ENCODE peak calls at places on chromosome 15, in seven cellular contexts. F, G, V, O, J, Q and E are unnamed samples.

GRCh38 chr15:25504307-25504706 is 65.5 kb upstream of the UBE3A start:
- DNase-seq in J (no peak), O (no peak), F (no peak), G (peak; percentile 64), Q (no peak), V (no peak), E (no peak)

GRCh38 chr15:75640483-75641175 is 605 bp upstream of the IMP3 start:
- DNase-seq in Q (no peak), F (no peak), V (peak; percentile 50), J (peak; percentile 53), O (no peak), G (peak; percentile 45), E (no peak)

GRCh38 chr15:80007532-80007931 is 36.5 kb upstream of the BCL2A1 start:
- DNase-seq in V (no peak), F (no peak), G (no peak), J (no peak), O (no peak), Q (no peak), E (no peak)

GRCh38 chr15:31442203-31443090 is 115.8 kb downstream of the KLF13 start:
- DNase-seq in O (no peak), Q (peak; percentile 53), F (no peak), J (peak; percentile 68), G (peak; percentile 95), V (peak; percentile 90), E (no peak)

GRCh38 chr15:73771380-73772095 is 18.4 kb upstream of the INSYN1 start:
- DNase-seq in V (no peak), G (no peak), J (peak; percentile 34), O (no peak), Q (no peak), F (peak; percentile 68), E (no peak)

GRCh38 chr15:41772720-41773331 is 1.5 kb upstream of the MAPKBP1 start:
- DNase-seq in F (peak; percentile 61), O (no peak), G (peak; percentile 80), V (peak; percentile 85), Q (peak; percentile 56), J (peak; percentile 86), E (no peak)

GRCh38 chr15:94298359-94298758 is 67.0 kb downstream of the MCTP2 start:
- DNase-seq in Q (no peak), V (peak; percentile 65), J (no peak), G (no peak), F (no peak), O (no peak), E (no peak)

GRCh38 chr15:98069256-98069655 is 108.8 kb downstream of the ARRDC4 start:
- DNase-seq in J (peak; percentile 23), Q (no peak), V (no peak), G (no peak), F (no peak), O (no peak), E (no peak)

GRCh38 chr15:74257623-74258022 is 21.5 kb downstream of the CCDC33 start:
- DNase-seq in O (no peak), V (no peak), F (no peak), Q (no peak), G (no peak), J (no peak), E (no peak)

GRCh38 chr15:101003706-101004105 is 84.5 kb downstream of the LRRK1 start:
- DNase-seq in Q (no peak), F (peak; percentile 21), J (no peak), G (no peak), V (no peak), O (no peak), E (no peak)

GRCh38 chr15:80931191-80931590 is 58.4 kb downstream of the MESD start:
- DNase-seq in J (no peak), Q (no peak), G (no peak), V (no peak), O (no peak), F (no peak), E (no peak)

GRCh38 chr15:99436472-99437314 is 129.1 kb upstream of the MEF2A start:
- DNase-seq in G (no peak), F (no peak), O (no peak), V (no peak), Q (no peak), J (no peak), E (no peak)

GRCh38 chr15:100457201-100457600 is 71.5 kb downstream of the CERS3 start:
- DNase-seq in V (peak; percentile 36), Q (no peak), O (peak; percentile 1), F (no peak), J (peak; percentile 60), G (peak; percentile 21), E (no peak)

GRCh38 chr15:23642413-23643044 is 5.1 kb downstream of the MAGEL2 start:
- DNase-seq in O (peak; percentile 52), V (peak; percentile 53), F (peak; percentile 71), J (peak; percentile 81), G (peak; percentile 51), Q (peak; percentile 39), E (peak; percentile 70)

GRCh38 chr15:29612701-29613100 is 209.6 kb downstream of the TJP1 start:
- DNase-seq in J (peak; percentile 79), O (no peak), Q (peak; percentile 16), F (no peak), G (peak; percentile 41), V (peak; percentile 57), E (no peak)

GRCh38 chr15:82992436-82992835 is 6.4 kb downstream of the RAMAC start:
- DNase-seq in Q (no peak), F (no peak), J (no peak), G (no peak), V (no peak), O (no peak), E (no peak)

GRCh38 chr15:39926526-39926925 is 6.5 kb upstream of the GPR176 start:
- DNase-seq in G (no peak), Q (no peak), V (no peak), O (no peak), F (no peak), J (no peak), E (no peak)

GRCh38 chr15:63482874-63483323 is 21.5 kb upstream of the USP3 start:
- DNase-seq in G (no peak), Q (no peak), J (no peak), F (no peak), O (no peak), V (no peak), E (no peak)
- H3K4me1 ChIP-seq in G (peaks cover 21% of the 10 kb centered on the region), Q (no peaks in the 10 kb centered on the region), J (peaks cover 3% of the 10 kb centered on the region), F (peaks cover 5% of the 10 kb centered on the region), O (peaks cover 23% of the 10 kb centered on the region), V (peaks cover 22% of the 10 kb centered on the region), E (peaks cover 3% of the 10 kb centered on the region)

GRCh38 chr15:45187578-45187893 is 230 bp downstream of the SHF start:
- DNase-seq in J (no peak), F (no peak), Q (no peak), O (no peak), V (no peak), G (no peak), E (no peak)

GRCh38 chr15:45187894-45188830 is at the start of gene SHF:
- DNase-seq in V (peak; percentile 43), J (peak; percentile 66), O (peak; percentile 71), G (peak; percentile 45), Q (no peak), F (peak; percentile 80), E (no peak)

GRCh38 chr15:45185069-45185779 is 2.5 kb downstream of the SHF start:
- DNase-seq in O (no peak), V (no peak), F (no peak), G (no peak), Q (peak; percentile 88), J (no peak), E (no peak)

GRCh38 chr15:45185903-45186770 is 1.6 kb downstream of the SHF start:
- DNase-seq in G (peak; percentile 20), F (no peak), Q (peak; percentile 38), J (peak; percentile 50), V (no peak), O (no peak), E (no peak)

GRCh38 chr15:45186771-45187577 is 792 bp downstream of the SHF start:
- DNase-seq in G (no peak), V (no peak), O (no peak), F (peak; percentile 47), Q (no peak), J (peak; percentile 48), E (no peak)
- H2AK5ac ChIP-seq in G (peak overlapping the region; percentile 24), V (peak overlapping the region; percentile 6), O (peak overlapping the region; percentile 5), F (no peak overlapping the region), Q (no peak overlapping the region), J (peak overlapping the region; percentile 15), E (peak overlapping the region; percentile 11)

GRCh38 chr15:69662668-69663000 is 210.0 kb downstream of the RPLP1 start:
- DNase-seq in G (no peak), F (no peak), J (no peak), Q (no peak), O (no peak), V (no peak), E (no peak)

GRCh38 chr15:69660658-69661405 is 208.2 kb downstream of the RPLP1 start:
- DNase-seq in O (no peak), G (no peak), V (no peak), J (no peak), F (no peak), Q (no peak), E (no peak)

GRCh38 chr15:69661871-69662667 is 209.5 kb downstream of the RPLP1 start:
- DNase-seq in F (no peak), V (no peak), G (no peak), Q (no peak), O (no peak), J (no peak), E (no peak)

GRCh38 chr15:69660114-69660513 is 207.5 kb downstream of the RPLP1 start:
- DNase-seq in V (no peak), F (no peak), O (no peak), G (no peak), Q (peak; percentile 33), J (no peak), E (no peak)

DNA sequence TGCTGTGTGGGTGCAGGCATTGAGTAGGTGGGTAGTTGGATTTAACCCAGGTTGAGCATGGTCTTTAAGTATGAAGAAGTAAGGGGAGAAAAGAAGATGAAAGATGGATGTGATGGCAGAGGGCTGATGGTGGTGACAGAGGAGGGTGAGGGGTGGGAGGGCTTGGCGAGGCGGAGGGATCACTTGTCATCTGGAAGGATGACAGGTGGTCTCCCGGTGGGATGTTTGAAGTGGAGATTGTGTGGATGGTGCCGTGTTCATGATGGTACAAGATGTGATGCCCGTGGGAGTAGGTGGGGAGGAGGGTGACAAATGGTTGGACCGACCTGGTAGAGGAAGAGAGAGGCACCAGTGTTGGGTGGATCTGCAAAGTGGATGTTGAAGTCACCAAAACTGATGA is 208.8 kb downstream of the RPLP1 start:
- DNase-seq in O (no peak), V (no peak), F (no peak), Q (no peak), J (no peak), G (no peak), E (no peak)
- H3K4me1 ChIP-seq in O (no peaks in the 10 kb centered on the region), V (peaks cover 4% of the 10 kb centered on the region), F (no peaks in the 10 kb centered on the region), Q (no peaks in the 10 kb centered on the region), J (no peaks in the 10 kb centered on the region), G (no peaks in the 10 kb centered on the region), E (peaks cover 5% of the 10 kb centered on the region)

DNA sequence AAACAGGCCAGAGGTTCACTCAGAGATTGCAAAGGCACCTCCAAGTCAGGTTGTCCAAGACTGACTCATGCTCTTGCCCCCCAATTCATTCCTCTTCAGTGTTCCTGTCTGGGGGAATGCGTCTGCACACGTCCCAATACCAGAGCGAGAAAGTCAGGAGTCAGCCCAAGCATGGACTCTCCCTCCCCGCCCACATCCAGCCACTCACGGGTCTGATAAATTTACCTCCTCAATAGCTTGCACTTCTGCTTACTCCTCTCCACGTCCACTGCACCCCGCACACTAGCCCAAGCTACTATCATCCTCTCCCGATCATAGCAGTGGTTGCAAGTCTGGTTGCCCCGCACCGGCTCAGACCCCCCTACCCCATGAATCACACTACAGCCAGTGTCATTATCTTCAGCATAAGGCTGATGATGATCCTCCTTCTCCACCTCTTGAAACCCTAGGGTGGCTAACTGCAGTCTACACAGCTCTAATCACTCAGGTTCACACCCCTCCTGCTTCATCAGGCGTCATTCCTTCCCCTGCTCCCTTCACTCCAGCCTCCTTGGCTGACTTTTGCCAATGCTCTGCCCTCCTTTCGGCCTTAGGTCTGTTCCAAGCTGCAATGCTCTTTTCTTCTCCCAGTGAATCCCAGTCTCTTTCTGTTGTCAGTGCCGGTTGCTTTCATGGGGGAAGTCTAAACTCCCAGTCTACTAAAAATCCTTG is 27.6 kb upstream of the MYO1E start:
- DNase-seq in J (peak; percentile 15), O (no peak), V (no peak), F (no peak), Q (no peak), G (no peak), E (no peak)
- H2AK5ac ChIP-seq in J (no peak overlapping the region), O (no peak overlapping the region), V (no peak overlapping the region), F (no peak overlapping the region), Q (no peak overlapping the region), G (no peak overlapping the region), E (no peak overlapping the region)